ENCODE peak calls at places on chromosomes 16 and 17, in eight cellular contexts. D, L, N, U, S, H, M and C are unnamed samples.

GRCh38 chr16:26263406-26263805 is 571.6 kb downstream of the HS3ST4 start:
- DNase-seq in D (no peak), L (no peak), N (no peak), U (no peak), S (no peak), H (no peak), M (no peak), C (no peak)

GRCh38 chr17:1029196-1029911 is 32.4 kb downstream of the TIMM22 start:
- DNase-seq in D (no peak), L (peak), N (no peak), U (no peak), S (no peak), H (no peak), M (no peak), C (no peak)

GRCh38 chr17:39923836-39924690 is 3.3 kb downstream of the ORMDL3 start:
- DNase-seq in D (no peak), L (no peak), N (no peak), U (no peak), S (no peak), H (no peak), M (no peak), C (no peak)

GRCh38 chr16:65123846-65124513 is 2.1 kb upstream of the CDH11 start:
- DNase-seq in D (no peak), L (peak), N (no peak), U (no peak), S (no peak), H (no peak), M (no peak), C (no peak)

GRCh38 chr16:13779676-13780075 is 140.3 kb upstream of the ERCC4 start:
- DNase-seq in D (no peak), L (no peak), N (no peak), U (no peak), S (no peak), H (no peak), M (no peak), C (no peak)

GRCh38 chr17:71460943-71461342 is 659.9 kb upstream of the SOX9 start:
- DNase-seq in D (no peak), L (no peak), N (no peak), U (no peak), S (no peak), H (no peak), M (peak), C (no peak)

GRCh38 chr16:30185683-30186421 is 2.5 kb downstream of the CORO1A start:
- DNase-seq in D (no peak), L (peak), N (peak), U (no peak), S (no peak), H (no peak), M (peak), C (peak)

GRCh38 chr17:70336411-70336810 is 167.1 kb downstream of the KCNJ2 start:
- DNase-seq in D (no peak), L (no peak), N (no peak), U (no peak), S (no peak), H (no peak), M (no peak), C (no peak)

GRCh38 chr17:43403846-43404245 is 5.1 kb downstream of the ARL4D start:
- DNase-seq in D (no peak), L (no peak), N (no peak), U (no peak), S (no peak), H (no peak), M (no peak), C (no peak)

GRCh38 chr16:67841198-67841815 is 813 bp upstream of the THAP11 start:
- DNase-seq in D (no peak), L (no peak), N (no peak), U (no peak), S (no peak), H (no peak), M (no peak), C (no peak)

GRCh38 chr16:813204-813915 is 12.8 kb upstream of the GNG13 start:
- DNase-seq in D (no peak), L (no peak), N (peak), U (no peak), S (peak), H (peak), M (peak), C (no peak)

GRCh38 chr16:4801962-4802658 is at the start of gene ROGDI:
- DNase-seq in D (peak), L (peak), N (peak), U (peak), S (peak), H (peak), M (peak), C (peak)

GRCh38 chr16:6714510-6714909 is 618.1 kb upstream of the RBFOX1 start:
- DNase-seq in D (no peak), L (no peak), N (no peak), U (no peak), S (no peak), H (no peak), M (no peak), C (no peak)

GRCh38 chr17:3667366-3668278 is 756 bp downstream of the TAX1BP3 start:
- DNase-seq in D (peak), L (peak), N (peak), U (no peak), S (peak), H (no peak), M (no peak), C (peak)

DNA sequence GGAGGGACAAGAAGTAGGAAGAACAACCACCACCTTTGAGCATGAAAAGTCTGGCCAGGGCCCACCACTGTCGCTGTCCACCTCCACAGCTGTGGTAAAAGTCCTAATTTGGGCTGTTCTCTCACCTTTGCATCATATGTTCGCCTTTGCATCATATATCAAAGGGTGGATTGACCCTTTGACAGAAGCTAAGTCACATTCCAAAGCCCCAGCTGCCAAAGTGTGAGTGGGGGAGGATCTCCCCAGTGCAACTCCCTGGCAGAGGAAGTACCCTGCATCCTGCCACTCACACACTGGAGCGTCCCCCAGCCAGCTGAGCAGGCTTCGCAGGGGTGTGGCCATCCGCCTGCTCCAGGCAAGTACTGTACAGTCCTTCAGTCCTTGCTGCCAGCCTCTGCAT is 12.7 kb upstream of the SPECC1 start:
- DNase-seq in D (no peak), L (no peak), N (no peak), U (no peak), S (no peak), H (no peak), M (no peak), C (no peak)
- TF ChIP-seq CTCF in D (no peak), L (no peak), N (no peak), U (no peak), S (no peak), H (no peak), M (no peak), C (no peak)

DNA sequence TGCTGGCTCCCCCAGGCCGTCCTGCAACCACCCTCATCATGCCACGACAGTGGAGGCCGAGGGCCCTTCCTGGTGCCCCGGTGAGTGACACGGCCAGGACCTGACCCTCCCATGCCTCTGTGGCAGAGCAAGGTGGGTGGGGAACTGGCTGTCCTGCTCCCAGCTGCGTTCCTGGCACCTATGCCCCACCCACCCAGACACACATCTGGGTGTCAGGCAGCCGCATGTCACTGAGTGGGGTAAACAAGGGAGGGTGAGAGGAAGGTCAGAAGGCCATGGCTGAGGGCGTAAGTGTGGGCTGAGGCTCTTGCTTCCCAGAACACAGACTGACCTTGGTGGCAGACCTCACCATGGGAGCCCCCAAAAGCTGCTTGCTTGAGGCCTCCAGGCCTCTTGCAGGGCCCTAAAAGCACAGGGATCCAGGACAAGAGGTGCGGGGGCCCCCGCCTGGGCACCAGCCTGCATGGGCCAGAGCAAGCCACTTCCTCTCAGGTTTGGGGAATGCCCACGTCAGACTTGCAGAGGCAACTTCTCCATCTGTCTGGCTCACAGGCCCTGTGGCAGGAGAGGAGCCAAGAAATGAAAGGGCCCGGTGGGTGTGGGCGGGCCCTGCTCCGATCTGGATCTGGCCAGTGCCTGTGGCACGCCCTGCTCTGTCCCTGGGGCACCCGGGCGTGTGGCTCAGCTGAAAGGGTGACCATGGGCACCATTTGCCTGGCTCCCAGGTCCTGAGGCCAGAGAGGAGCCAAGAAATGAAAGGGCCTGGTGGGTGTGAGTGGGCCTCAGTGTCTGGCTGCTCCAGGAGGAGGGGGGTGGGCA is 3.9 kb upstream of the CCDC57 start:
- DNase-seq in D (peak), L (no peak), N (peak), U (no peak), S (no peak), H (no peak), M (no peak), C (peak)
- TF ChIP-seq CTCF in D (no peak), L (no peak), N (no peak), U (no peak), S (no peak), H (no peak), M (no peak), C (no peak)

DNA sequence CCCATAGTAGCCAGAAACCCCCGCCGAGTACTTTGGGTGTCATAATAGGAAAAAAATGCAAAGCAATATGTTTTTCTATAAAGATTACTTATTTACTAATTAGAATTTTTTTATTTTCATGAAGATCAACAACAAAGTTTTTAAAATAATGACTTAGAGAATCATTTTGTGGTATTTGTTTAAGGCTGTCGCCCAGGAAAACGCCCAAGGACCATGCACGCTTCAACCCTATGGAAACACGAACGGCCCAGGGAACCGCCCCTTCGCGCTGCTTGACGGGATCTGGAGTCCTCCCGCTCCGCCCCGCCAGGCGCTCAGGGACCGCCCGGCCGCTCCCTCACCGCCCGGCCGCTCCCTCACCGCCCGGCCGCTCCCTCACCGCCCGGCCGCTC is 408 bp upstream of the KPNA2 start:
- DNase-seq in D (peak), L (peak), N (peak), U (peak), S (peak), H (peak), M (peak), C (peak)
- TF ChIP-seq CTCF in D (no peak), L (no peak), N (no peak), U (no peak), S (no peak), H (peak), M (no peak), C (no peak)

DNA sequence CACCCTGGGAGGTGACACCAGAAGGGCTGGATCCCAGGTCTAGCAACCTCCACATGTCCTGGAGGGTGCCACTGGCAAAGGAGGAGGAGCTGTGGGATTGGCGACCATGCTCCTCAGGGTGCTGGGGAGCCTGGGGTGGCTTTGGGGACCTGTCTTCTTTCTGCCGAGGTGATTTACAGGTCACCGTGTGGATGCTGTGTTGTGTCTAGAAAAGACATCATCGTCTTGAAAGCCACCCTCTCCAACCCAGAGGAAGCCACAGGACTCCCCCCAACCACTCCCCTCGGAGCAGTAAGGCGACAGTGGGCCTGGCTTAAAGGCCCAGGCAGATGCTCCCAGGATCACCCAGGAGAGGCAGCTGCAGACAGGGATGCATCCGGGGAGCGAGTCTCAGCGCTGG is 29.7 kb upstream of the FASN start:
- DNase-seq in D (no peak), L (no peak), N (no peak), U (no peak), S (no peak), H (no peak), M (no peak), C (no peak)
- TF ChIP-seq CTCF in D (no peak), L (no peak), N (no peak), U (no peak), S (no peak), H (no peak), M (no peak), C (no peak)

GRCh38 chr17:57515662-57516211 is 229.4 kb downstream of the CCDC182 start:
- DNase-seq in D (no peak), L (no peak), N (no peak), U (no peak), S (no peak), H (no peak), M (peak), C (no peak)
- TF ChIP-seq CTCF in D (no peak), L (no peak), N (no peak), U (no peak), S (no peak), H (no peak), M (no peak), C (no peak)

GRCh38 chr17:48612854-48613691 is 2.0 kb downstream of the HOXB8 start:
- DNase-seq in D (no peak), L (no peak), N (peak), U (no peak), S (no peak), H (no peak), M (peak), C (no peak)
- TF ChIP-seq CTCF in D (peak), L (no peak), N (no peak), U (no peak), S (peak), H (no peak), M (peak), C (no peak)

DNA sequence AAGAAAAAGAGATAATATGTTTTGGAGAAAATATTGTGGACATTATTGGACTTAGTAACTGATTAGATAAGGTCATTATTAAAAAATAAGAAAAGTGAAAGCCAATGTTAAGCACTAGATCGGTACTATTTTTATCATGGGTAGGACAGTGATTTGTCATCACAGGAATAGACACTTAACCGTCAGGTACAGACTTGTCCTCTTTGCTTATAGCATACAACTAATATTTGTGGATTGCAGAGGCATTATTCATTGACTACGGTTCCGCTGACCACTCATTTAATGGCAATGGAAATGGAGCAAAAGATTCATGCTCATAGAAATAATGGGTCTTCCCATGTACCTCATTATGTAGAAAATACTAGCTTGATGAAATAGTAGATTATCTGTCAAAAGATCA is 596.3 kb upstream of the CA10 start:
- DNase-seq in D (no peak), L (no peak), N (no peak), U (no peak), S (no peak), H (no peak), M (no peak), C (no peak)
- TF ChIP-seq CTCF in D (no peak), L (no peak), N (no peak), U (no peak), S (no peak), H (no peak), M (no peak), C (no peak)

GRCh38 chr16:11143741-11144035 is 112.3 kb downstream of the SOCS1 start:
- DNase-seq in D (no peak), L (no peak), N (no peak), U (no peak), S (no peak), H (no peak), M (no peak), C (no peak)

GRCh38 chr16:11144122-11144521 is 111.9 kb downstream of the SOCS1 start:
- DNase-seq in D (no peak), L (no peak), N (no peak), U (no peak), S (no peak), H (no peak), M (no peak), C (no peak)

GRCh38 chr16:11147033-11147848 is 108.8 kb downstream of the SOCS1 start:
- DNase-seq in D (no peak), L (no peak), N (no peak), U (no peak), S (no peak), H (no peak), M (no peak), C (no peak)

GRCh38 chr16:11145173-11145820 is 110.7 kb downstream of the SOCS1 start:
- DNase-seq in D (no peak), L (no peak), N (no peak), U (no peak), S (no peak), H (no peak), M (no peak), C (no peak)

DNA sequence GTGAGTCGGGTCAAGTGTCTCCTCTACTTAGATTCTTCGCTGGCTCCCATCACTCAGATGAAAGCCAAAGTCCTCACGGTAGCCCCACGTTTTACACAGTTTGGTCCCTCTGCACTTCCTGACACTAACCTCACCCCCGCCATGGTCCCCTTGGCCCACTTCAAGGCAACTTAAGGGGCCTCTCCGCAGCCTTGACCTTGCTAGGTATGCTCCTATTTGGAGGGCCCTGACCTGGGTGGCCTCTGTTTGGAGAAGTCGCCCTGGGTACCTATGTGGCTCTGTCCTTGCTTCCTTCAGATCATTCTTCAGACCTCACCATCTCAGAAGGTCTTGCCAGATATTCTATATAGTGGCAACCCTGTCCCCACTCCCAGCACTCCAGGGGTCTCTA is 110.2 kb downstream of the SOCS1 start:
- DNase-seq in D (no peak), L (no peak), N (no peak), U (no peak), S (no peak), H (no peak), M (no peak), C (no peak)
- TF ChIP-seq CTCF in D (no peak), L (no peak), N (no peak), U (no peak), S (no peak), H (no peak), M (no peak), C (no peak)

DNA sequence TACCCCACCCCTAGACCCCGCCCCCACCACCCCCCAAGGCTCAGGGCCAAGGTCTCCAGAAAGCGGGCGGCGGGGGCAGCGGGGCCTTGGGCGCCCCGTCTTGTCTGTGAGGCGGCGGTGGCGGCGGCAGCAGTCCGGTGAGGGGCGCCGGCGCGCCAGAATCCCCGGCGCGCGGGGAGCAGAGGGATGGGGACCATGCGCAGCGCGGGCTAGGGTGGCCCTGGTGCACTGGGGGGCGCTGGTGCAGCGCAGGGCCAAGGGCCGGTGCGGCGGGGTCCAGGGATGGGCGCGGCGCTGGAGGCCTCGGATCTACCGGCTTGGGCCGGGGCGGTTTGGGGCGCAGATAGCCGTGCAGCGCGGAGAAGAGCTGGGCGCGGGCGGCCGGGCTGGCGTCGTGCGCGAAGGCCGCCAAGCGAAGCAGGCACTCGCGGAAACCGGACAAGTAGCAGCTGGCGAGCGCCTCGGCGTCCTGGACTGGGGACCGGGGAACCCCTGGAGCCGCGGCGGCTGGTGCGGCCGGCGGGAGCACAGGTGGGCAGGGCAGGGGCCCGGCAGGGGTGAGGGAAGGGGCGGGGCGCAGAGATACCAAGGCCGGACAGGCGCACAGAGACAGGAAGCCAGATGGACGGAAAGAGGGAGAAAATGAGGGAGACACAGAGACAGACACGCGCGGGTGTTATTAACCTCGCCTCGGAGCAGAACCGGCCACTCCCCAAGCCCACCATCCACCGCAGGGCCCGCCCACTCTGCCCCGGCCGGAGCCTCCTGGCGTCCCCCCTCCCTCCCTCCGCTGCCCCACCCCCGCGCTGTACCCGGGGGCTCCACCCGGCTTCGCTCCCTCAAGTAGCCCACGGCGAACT is 2.1 kb downstream of the HES7 start:
- DNase-seq in D (no peak), L (peak), N (peak), U (no peak), S (peak), H (peak), M (peak), C (no peak)
- TF ChIP-seq CTCF in D (no peak), L (peak), N (peak), U (peak), S (peak), H (peak), M (peak), C (no peak)

GRCh38 chr17:32007463-32008298 is 498 bp downstream of the LRRC37B start:
- DNase-seq in D (no peak), L (peak), N (no peak), U (no peak), S (peak), H (peak), M (peak), C (no peak)
- TF ChIP-seq CTCF in D (no peak), L (no peak), N (peak), U (no peak), S (no peak), H (no peak), M (no peak), C (no peak)